ENCODE peak calls at places on chromosomes 7 and 10, in four cellular contexts. Y is CD8-positive, alpha-beta T cell; T is foreskin fibroblast; P is choroid plexus epithelial cell. E is an unnamed sample.

GRCh38 chr10:79112898-79113431 is 44.2 kb downstream of the ZMIZ1 start:
- DNase-seq in Y (no peak), T (peak; percentile 78), P (peak; percentile 63), E (no peak)

GRCh38 chr7:151238190-151238810 is 6.0 kb downstream of the CHPF2 start:
- DNase-seq in Y (no peak), T (no peak), P (no peak), E (no peak)

GRCh38 chr7:27169658-27170493 is 4.2 kb downstream of the HOXA10 start:
- DNase-seq in Y (no peak), T (no peak), P (no peak), E (no peak)

GRCh38 chr10:7986851-7987250 is 67.6 kb upstream of the GATA3 start:
- DNase-seq in Y (no peak), T (peak; percentile 3), P (peak; percentile 20), E (no peak)

GRCh38 chr7:123633553-123633952 is 22.1 kb upstream of the LMOD2 start:
- DNase-seq in Y (no peak), T (peak; percentile 83), P (peak; percentile 89), E (no peak)

GRCh38 chr10:90857635-90858488 is at the start of gene HTR7:
- DNase-seq in Y (peak; percentile 52), T (peak; percentile 55), P (peak; percentile 54), E (peak; percentile 34)

GRCh38 chr7:130022623-130023175 is 28.5 kb downstream of the ZC3HC1 start:
- DNase-seq in Y (no peak), T (no peak), P (no peak), E (no peak)

GRCh38 chr10:22583683-22584082 is 130.7 kb downstream of the PIP4K2A start:
- DNase-seq in Y (no peak), T (no peak), P (no peak), E (no peak)

GRCh38 chr7:111045469-111045868 is 45.5 kb upstream of the LRRN3 start:
- DNase-seq in Y (no peak), T (no peak), P (no peak), E (no peak)

GRCh38 chr7:128742206-128742605 is 3.0 kb downstream of the CALU start:
- DNase-seq in Y (no peak), T (peak; percentile 63), P (peak; percentile 44), E (no peak)

GRCh38 chr7:66138994-66139752 is 24.5 kb downstream of the CRCP start:
- DNase-seq in Y (no peak), T (no peak), P (peak; percentile 12), E (no peak)

GRCh38 chr10:26755443-26755903 is 58.0 kb downstream of the PDSS1 start:
- DNase-seq in Y (no peak), T (no peak), P (peak; percentile 62), E (no peak)

GRCh38 chr10:49761201-49761788 is 828 bp downstream of the OGDHL start:
- DNase-seq in Y (no peak), T (no peak), P (no peak), E (no peak)

GRCh38 chr10:3820255-3820654 is 35.2 kb upstream of the KLF6 start:
- DNase-seq in Y (no peak), T (peak; percentile 51), P (peak; percentile 42), E (no peak)

GRCh38 chr7:16268821-16269768 is 152.2 kb downstream of the CRPPA start:
- DNase-seq in Y (no peak), T (peak; percentile 18), P (peak; percentile 91), E (no peak)

GRCh38 chr7:64654796-64655548 is 11.0 kb upstream of the ZNF107 start:
- DNase-seq in Y (no peak), T (no peak), P (no peak), E (no peak)

GRCh38 chr7:1235501-1236131 is 2.9 kb downstream of the UNCX start:
- DNase-seq in Y (no peak), T (no peak), P (no peak), E (no peak)

GRCh38 chr7:2754086-2754485 is 66.1 kb downstream of the AMZ1 start:
- DNase-seq in Y (no peak), T (no peak), P (no peak), E (no peak)

DNA sequence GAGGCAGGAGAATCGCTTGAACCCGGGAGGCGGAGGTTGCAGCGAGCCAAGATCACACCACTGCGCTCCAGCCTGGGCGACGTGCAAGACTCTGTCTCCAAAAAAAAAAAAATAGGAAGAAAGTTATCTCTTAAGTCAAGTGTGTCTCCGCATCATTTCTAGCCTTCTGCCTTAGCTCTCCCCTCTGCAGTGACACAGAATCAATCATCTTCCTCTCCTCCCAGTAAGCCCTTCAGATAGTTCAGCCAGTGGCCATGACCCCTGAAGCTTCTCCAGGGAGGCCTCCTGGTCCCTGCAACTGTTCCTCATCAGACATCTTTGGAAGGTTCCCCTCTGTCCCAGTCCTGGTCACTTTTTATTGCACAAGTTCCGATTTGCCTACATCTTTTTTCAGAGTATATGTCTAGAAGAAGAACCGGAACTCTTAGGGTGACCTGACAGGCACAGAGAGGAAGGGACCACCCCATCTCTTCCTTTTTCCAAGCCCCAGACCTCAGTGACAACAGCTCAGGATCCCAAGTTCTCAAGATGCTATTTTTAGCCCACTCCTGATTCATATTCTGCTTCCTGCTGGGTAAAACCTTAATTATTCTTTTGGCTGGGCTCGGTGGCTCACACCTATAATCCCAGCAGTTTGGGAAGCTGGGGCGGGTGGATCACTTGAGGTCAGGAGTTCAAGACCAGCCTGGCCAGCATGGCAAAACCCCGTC is 6.6 kb upstream of the RHBDD2 start:
- DNase-seq in Y (no peak), T (no peak), P (no peak), E (no peak)
- TF ChIP-seq CTCF in Y (no peak), T (no peak), P (no peak), E (no peak)

GRCh38 chr7:31487071-31487470 is 26.8 kb upstream of the ITPRID1 start:
- DNase-seq in Y (no peak), T (no peak), P (no peak), E (no peak)

GRCh38 chr7:31487476-31487875 is 26.4 kb upstream of the ITPRID1 start:
- DNase-seq in Y (no peak), T (no peak), P (no peak), E (no peak)

GRCh38 chr7:31492086-31492485 is 21.8 kb upstream of the ITPRID1 start:
- DNase-seq in Y (no peak), T (no peak), P (no peak), E (no peak)

GRCh38 chr7:31493714-31494181 is 20.1 kb upstream of the ITPRID1 start:
- DNase-seq in Y (no peak), T (no peak), P (no peak), E (no peak)

GRCh38 chr7:31488562-31489203 is 25.2 kb upstream of the ITPRID1 start:
- DNase-seq in Y (no peak), T (no peak), P (peak; percentile 2), E (peak; percentile 31)
- TF ChIP-seq CTCF in Y (no peak), T (peak; percentile 61), P (peak; percentile 15), E (no peak)

DNA sequence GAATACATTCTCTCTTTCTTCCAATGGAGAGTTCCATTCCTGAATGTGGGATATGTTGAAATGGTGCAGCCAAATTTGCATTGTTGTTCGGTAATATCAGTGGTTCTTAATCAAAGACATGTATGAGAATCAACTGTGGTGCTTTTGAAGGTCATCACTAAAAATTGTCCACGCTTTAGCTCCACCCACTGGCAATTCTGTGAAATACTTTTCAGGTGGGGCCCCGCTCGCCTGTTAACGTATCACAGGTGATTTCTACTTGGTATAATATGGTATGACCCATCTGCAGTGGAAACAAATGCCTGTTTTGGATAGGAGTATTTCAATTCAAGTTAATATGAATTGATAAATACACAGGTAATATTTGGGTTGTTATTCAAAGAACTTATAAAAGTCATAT is 178.4 kb downstream of the NSUN6 start:
- DNase-seq in Y (no peak), T (no peak), P (no peak), E (no peak)
- TF ChIP-seq CTCF in Y (no peak), T (no peak), P (peak; percentile 14), E (no peak)

GRCh38 chr10:86400705-86401587 is 34.4 kb upstream of the GRID1 start:
- DNase-seq in Y (peak; percentile 85), T (peak; percentile 28), P (peak; percentile 31), E (no peak)
- TF ChIP-seq CTCF in Y (no peak), T (no peak), P (peak; percentile 23), E (no peak)

GRCh38 chr7:20343211-20343610 is 12.5 kb downstream of the ITGB8 start:
- DNase-seq in Y (no peak), T (no peak), P (no peak), E (no peak)

GRCh38 chr7:20343954-20344353 is 13.3 kb downstream of the ITGB8 start:
- DNase-seq in Y (no peak), T (no peak), P (no peak), E (no peak)

GRCh38 chr7:20344396-20344795 is 13.7 kb downstream of the ITGB8 start:
- DNase-seq in Y (no peak), T (no peak), P (no peak), E (no peak)

GRCh38 chr7:20348408-20348807 is 17.7 kb downstream of the ITGB8 start:
- DNase-seq in Y (no peak), T (no peak), P (no peak), E (no peak)

DNA sequence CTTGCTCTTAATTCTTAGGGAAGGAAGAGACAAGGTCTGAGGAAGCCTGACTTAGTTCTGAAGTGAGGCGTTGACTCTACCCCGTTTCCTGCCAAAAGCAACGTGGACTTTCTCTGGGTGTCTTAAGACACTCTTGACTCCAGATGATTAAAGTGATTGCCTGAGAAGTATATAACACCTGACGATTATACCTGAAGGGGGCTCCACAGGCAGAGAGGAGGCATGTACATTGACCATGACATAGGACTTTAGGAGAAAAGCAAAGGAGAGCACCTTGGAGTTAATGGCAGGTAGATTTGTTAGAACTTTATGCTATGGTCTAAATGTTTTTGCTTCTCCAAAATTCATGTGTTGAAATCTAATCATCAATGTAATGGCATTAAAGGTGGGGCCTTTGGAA is 15.9 kb downstream of the ITGB8 start:
- DNase-seq in Y (no peak), T (no peak), P (no peak), E (no peak)
- TF ChIP-seq CTCF in Y (no peak), T (no peak), P (no peak), E (no peak)

GRCh38 chr10:122112625-122113160 is 123.7 kb downstream of the TACC2 start:
- DNase-seq in Y (no peak), T (peak; percentile 98), P (peak; percentile 93), E (no peak)
- TF ChIP-seq CTCF in Y (no peak), T (peak; percentile 41), P (peak; percentile 56), E (no peak)

GRCh38 chr10:6601224-6601805 is 21.2 kb upstream of the PRKCQ start:
- DNase-seq in Y (peak; percentile 69), T (no peak), P (no peak), E (no peak)
- TF ChIP-seq CTCF in Y (peak; percentile 63), T (no peak), P (no peak), E (no peak)

E was measured in omental fat pad.